ENCODE peak calls at places on chromosomes 16 and 17, in eight cellular contexts. E is CD4-positive, CD25-positive, alpha-beta regulatory T cell; S is body of pancreas; B is stimulated activated CD8-positive, alpha-beta memory T cell treated with anti-CD3 and anti-CD28 coated beads, Interleukin-15, amount 100 ng/mL, for 1 hour; Y is A549; T is iPS-NIHi11; M is activated naive CD4-positive, alpha-beta T cell; D is heart left ventricle. V is an unnamed sample.

GRCh38 chr17:20084621-20085282 is 75.6 kb downstream of the SPECC1 start:
- DNase-seq in B (no peak), Y (no peak), M (no peak), E (no peak), T (no peak), D (no peak), S (no peak), V (no peak)

GRCh38 chr16:81497690-81498089 is 53.1 kb downstream of the CMIP start:
- DNase-seq in S (no peak), E (peak; percentile 31), M (no peak), Y (no peak), B (no peak), T (no peak), D (no peak), V (no peak)

GRCh38 chr17:66682293-66682692 is 152.6 kb upstream of the CACNG5 start:
- DNase-seq in S (no peak), M (no peak), E (no peak), B (no peak), D (no peak), Y (no peak), T (no peak), V (no peak)

GRCh38 chr16:14462811-14463210 is 167.2 kb downstream of the PARN start:
- DNase-seq in M (no peak), T (no peak), S (no peak), D (no peak), E (no peak), Y (no peak), B (no peak), V (no peak)

GRCh38 chr17:69539781-69540319 is 125.4 kb downstream of the MAP2K6 start:
- DNase-seq in B (no peak), S (no peak), E (no peak), Y (peak; percentile 31), M (no peak), T (no peak), D (no peak), V (no peak)

GRCh38 chr16:69833357-69833781 is 71.2 kb downstream of the WWP2 start:
- DNase-seq in E (no peak), D (no peak), Y (no peak), M (no peak), B (no peak), S (no peak), T (no peak), V (no peak)

GRCh38 chr16:88988980-88989791 is 12.2 kb upstream of the CBFA2T3 start:
- DNase-seq in D (no peak), Y (no peak), B (no peak), S (no peak), M (no peak), T (no peak), E (no peak), V (no peak)

GRCh38 chr16:69381231-69381630 is 4.6 kb downstream of the TERF2 start:
- DNase-seq in M (no peak), B (no peak), E (no peak), Y (no peak), D (no peak), T (no peak), S (no peak), V (no peak)

GRCh38 chr17:19796457-19796856 is 48.4 kb upstream of the ALDH3A1 start:
- DNase-seq in S (no peak), Y (no peak), E (no peak), D (no peak), T (no peak), B (no peak), M (no peak), V (no peak)

GRCh38 chr17:11900103-11900502 is 97.2 kb downstream of the ZNF18 start:
- DNase-seq in T (no peak), E (no peak), S (no peak), B (no peak), D (peak; percentile 31), Y (no peak), M (no peak), V (no peak)

GRCh38 chr16:12082207-12082606 is 105.7 kb downstream of the SNX29 start:
- DNase-seq in M (no peak), B (no peak), D (peak; percentile 5), S (no peak), T (no peak), Y (no peak), E (peak; percentile 63), V (no peak)

GRCh38 chr17:74943808-74944522 is 8.3 kb downstream of the OTOP3 start:
- DNase-seq in D (no peak), T (no peak), E (no peak), S (no peak), Y (peak; percentile 90), M (no peak), B (no peak), V (no peak)

GRCh38 chr16:28835864-28836760 is 10.0 kb downstream of the TUFM start:
- DNase-seq in D (no peak), B (no peak), S (no peak), Y (no peak), T (no peak), M (no peak), E (no peak), V (no peak)

GRCh38 chr17:31740611-31741082 is 118.4 kb downstream of the COPRS start:
- DNase-seq in B (no peak), E (no peak), T (no peak), D (no peak), M (no peak), S (no peak), Y (no peak), V (no peak)

GRCh38 chr17:50604470-50604869 is 30.2 kb upstream of the ABCC3 start:
- DNase-seq in S (peak; percentile 39), B (no peak), E (no peak), D (peak; percentile 77), Y (no peak), T (peak; percentile 67), M (no peak), V (no peak)

GRCh38 chr17:17516941-17517720 is 20.9 kb upstream of the RASD1 start:
- DNase-seq in T (no peak), D (no peak), Y (no peak), M (no peak), S (peak; percentile 11), B (no peak), E (no peak), V (no peak)

GRCh38 chr16:85200471-85201278 is 88.4 kb upstream of the CIBAR2 start:
- DNase-seq in T (no peak), B (no peak), E (no peak), D (no peak), M (no peak), Y (no peak), S (peak; percentile 60), V (no peak)

GRCh38 chr16:50631249-50631984 is 49.7 kb downstream of the SNX20 start:
- DNase-seq in B (no peak), T (no peak), D (no peak), M (no peak), E (no peak), Y (no peak), S (no peak), V (no peak)

GRCh38 chr16:75486666-75487313 is 8.5 kb downstream of the CHST6 start:
- DNase-seq in Y (no peak), D (no peak), E (no peak), S (no peak), M (no peak), B (no peak), T (no peak), V (no peak)

GRCh38 chr17:66947311-66947710 is 17.2 kb upstream of the CACNG4 start:
- DNase-seq in S (no peak), B (no peak), T (no peak), M (no peak), D (no peak), Y (no peak), E (no peak), V (no peak)

GRCh38 chr17:47945080-47945479 is 3.7 kb downstream of the PNPO start:
- DNase-seq in T (no peak), M (no peak), B (no peak), S (no peak), E (peak; percentile 56), D (no peak), Y (no peak), V (no peak)

V was measured in Panc1.